ENCODE peak calls at places on chromosomes 2 and 18, in six cellular contexts. One of them, this sample, is unnamed.

GRCh38 chr2:174341995-174342571 is 7.3 kb downstream of the SP9 start:
- ATAC-seq in left lung: peak; percentile 11
- ATAC-seq in right cardiac atrium: peak; percentile 26
- ATAC-seq in heart left ventricle: peak; percentile 30
- ATAC-seq in CD8-positive, alpha-beta T cell: no peak
- ATAC-seq in aorta: peak; percentile 28
- ATAC-seq in this sample: peak; percentile 25

GRCh38 chr2:16640867-16641266 is 24.8 kb downstream of the CYRIA start:
- ATAC-seq in CD8-positive, alpha-beta T cell: no peak
- ATAC-seq in aorta: no peak
- ATAC-seq in left lung: peak; percentile 50
- ATAC-seq in heart left ventricle: peak; percentile 80
- ATAC-seq in right cardiac atrium: peak; percentile 84
- ATAC-seq in this sample: peak; percentile 46

GRCh38 chr2:228283491-228284171 is 102.1 kb upstream of the SPHKAP start:
- ATAC-seq in CD8-positive, alpha-beta T cell: no peak
- ATAC-seq in right cardiac atrium: no peak
- ATAC-seq in heart left ventricle: no peak
- ATAC-seq in aorta: no peak
- ATAC-seq in left lung: no peak
- ATAC-seq in this sample: no peak

GRCh38 chr2:9654429-9655100 is 23.8 kb upstream of the YWHAQ start:
- ATAC-seq in right cardiac atrium: peak; percentile 23
- ATAC-seq in CD8-positive, alpha-beta T cell: no peak
- ATAC-seq in heart left ventricle: peak; percentile 49
- ATAC-seq in left lung: no peak
- ATAC-seq in aorta: peak; percentile 38
- ATAC-seq in this sample: no peak

GRCh38 chr2:164044637-164045036 is 308.8 kb upstream of the FIGN start:
- ATAC-seq in left lung: no peak
- ATAC-seq in right cardiac atrium: peak; percentile 93
- ATAC-seq in CD8-positive, alpha-beta T cell: no peak
- ATAC-seq in aorta: peak; percentile 66
- ATAC-seq in heart left ventricle: peak; percentile 97
- ATAC-seq in this sample: no peak

GRCh38 chr18:77115461-77115907 is 17.1 kb downstream of the MBP start:
- ATAC-seq in left lung: no peak
- ATAC-seq in heart left ventricle: no peak
- ATAC-seq in CD8-positive, alpha-beta T cell: no peak
- ATAC-seq in right cardiac atrium: no peak
- ATAC-seq in aorta: no peak
- ATAC-seq in this sample: no peak

GRCh38 chr2:202634556-202635440 is at the start of gene FAM117B:
- ATAC-seq in CD8-positive, alpha-beta T cell: peak; percentile 87
- ATAC-seq in right cardiac atrium: peak; percentile 99
- ATAC-seq in aorta: peak; percentile 97
- ATAC-seq in heart left ventricle: peak; percentile 99
- ATAC-seq in left lung: peak; percentile 96
- ATAC-seq in this sample: peak; percentile 99

GRCh38 chr2:204452464-204453023 is 92.7 kb upstream of the PARD3B start:
- ATAC-seq in heart left ventricle: peak; percentile 86
- ATAC-seq in CD8-positive, alpha-beta T cell: no peak
- ATAC-seq in left lung: peak; percentile 91
- ATAC-seq in aorta: peak; percentile 78
- ATAC-seq in right cardiac atrium: peak; percentile 96
- ATAC-seq in this sample: peak; percentile 88

GRCh38 chr2:128178650-128179460 is 87.9 kb downstream of the UGGT1 start:
- ATAC-seq in CD8-positive, alpha-beta T cell: peak; percentile 48
- ATAC-seq in heart left ventricle: peak; percentile 98
- ATAC-seq in left lung: peak; percentile 80
- ATAC-seq in aorta: peak; percentile 75
- ATAC-seq in right cardiac atrium: peak; percentile 92
- ATAC-seq in this sample: peak; percentile 69

GRCh38 chr2:74919827-74920226 is 38.6 kb upstream of the POLE4 start:
- ATAC-seq in heart left ventricle: peak; percentile 63
- ATAC-seq in left lung: peak; percentile 80
- ATAC-seq in aorta: peak; percentile 60
- ATAC-seq in CD8-positive, alpha-beta T cell: peak; percentile 89
- ATAC-seq in right cardiac atrium: peak; percentile 64
- ATAC-seq in this sample: no peak

GRCh38 chr2:102063360-102063947 is 71.7 kb downstream of the IL1R2 start:
- ATAC-seq in CD8-positive, alpha-beta T cell: no peak
- ATAC-seq in left lung: peak; percentile 87
- ATAC-seq in heart left ventricle: peak; percentile 84
- ATAC-seq in aorta: peak; percentile 84
- ATAC-seq in right cardiac atrium: peak; percentile 88
- ATAC-seq in this sample: peak; percentile 62

GRCh38 chr2:204664708-204665121 is 119.4 kb downstream of the PARD3B start:
- ATAC-seq in heart left ventricle: no peak
- ATAC-seq in left lung: peak; percentile 89
- ATAC-seq in right cardiac atrium: no peak
- ATAC-seq in CD8-positive, alpha-beta T cell: no peak
- ATAC-seq in aorta: no peak
- ATAC-seq in this sample: peak; percentile 64

GRCh38 chr2:234399451-234400246 is 97.2 kb downstream of the ARL4C start:
- ATAC-seq in right cardiac atrium: no peak
- ATAC-seq in CD8-positive, alpha-beta T cell: no peak
- ATAC-seq in aorta: no peak
- ATAC-seq in heart left ventricle: no peak
- ATAC-seq in left lung: no peak
- ATAC-seq in this sample: no peak

GRCh38 chr18:78105611-78106010 is 856.0 kb downstream of the GALR1 start:
- ATAC-seq in left lung: no peak
- ATAC-seq in right cardiac atrium: no peak
- ATAC-seq in CD8-positive, alpha-beta T cell: no peak
- ATAC-seq in heart left ventricle: no peak
- ATAC-seq in aorta: no peak
- ATAC-seq in this sample: no peak

GRCh38 chr2:9094117-9094516 is 90.6 kb upstream of the MBOAT2 start:
- ATAC-seq in left lung: no peak
- ATAC-seq in aorta: no peak
- ATAC-seq in right cardiac atrium: no peak
- ATAC-seq in CD8-positive, alpha-beta T cell: no peak
- ATAC-seq in heart left ventricle: no peak
- ATAC-seq in this sample: no peak

GRCh38 chr18:9808190-9808529 is 77.6 kb upstream of the TXNDC2 start:
- ATAC-seq in heart left ventricle: no peak
- ATAC-seq in left lung: no peak
- ATAC-seq in CD8-positive, alpha-beta T cell: no peak
- ATAC-seq in right cardiac atrium: no peak
- ATAC-seq in aorta: no peak
- ATAC-seq in this sample: peak; percentile 17

GRCh38 chr2:85032621-85033020 is 61.7 kb downstream of the KCMF1 start:
- ATAC-seq in right cardiac atrium: no peak
- ATAC-seq in aorta: no peak
- ATAC-seq in CD8-positive, alpha-beta T cell: no peak
- ATAC-seq in left lung: no peak
- ATAC-seq in heart left ventricle: no peak
- ATAC-seq in this sample: no peak

GRCh38 chr2:191678437-191679110 is 638 bp downstream of the NABP1 start:
- ATAC-seq in CD8-positive, alpha-beta T cell: no peak
- ATAC-seq in heart left ventricle: peak; percentile 0
- ATAC-seq in right cardiac atrium: peak; percentile 44
- ATAC-seq in left lung: peak; percentile 45
- ATAC-seq in aorta: peak; percentile 37
- ATAC-seq in this sample: peak; percentile 10

GRCh38 chr2:20186078-20186854 is 38.7 kb downstream of the SDC1 start:
- ATAC-seq in aorta: no peak
- ATAC-seq in right cardiac atrium: no peak
- ATAC-seq in left lung: peak; percentile 19
- ATAC-seq in CD8-positive, alpha-beta T cell: no peak
- ATAC-seq in heart left ventricle: no peak
- ATAC-seq in this sample: peak; percentile 37

GRCh38 chr2:29518988-29519925 is 402.1 kb downstream of the ALK start:
- ATAC-seq in CD8-positive, alpha-beta T cell: no peak
- ATAC-seq in heart left ventricle: no peak
- ATAC-seq in aorta: no peak
- ATAC-seq in left lung: peak; percentile 77
- ATAC-seq in right cardiac atrium: no peak
- ATAC-seq in this sample: no peak

GRCh38 chr2:46923011-46923669 is 7.5 kb upstream of the MCFD2 start:
- ATAC-seq in aorta: no peak
- ATAC-seq in CD8-positive, alpha-beta T cell: no peak
- ATAC-seq in left lung: no peak
- ATAC-seq in heart left ventricle: no peak
- ATAC-seq in right cardiac atrium: no peak
- ATAC-seq in this sample: no peak

GRCh38 chr2:136247204-136247990 is 129.4 kb upstream of the CXCR4 start:
- ATAC-seq in CD8-positive, alpha-beta T cell: no peak
- ATAC-seq in left lung: peak; percentile 34
- ATAC-seq in heart left ventricle: peak; percentile 23
- ATAC-seq in aorta: peak; percentile 66
- ATAC-seq in right cardiac atrium: peak; percentile 45
- ATAC-seq in this sample: peak; percentile 66

GRCh38 chr18:13543811-13544732 is 182.3 kb downstream of the FAM210A start:
- ATAC-seq in left lung: no peak
- ATAC-seq in CD8-positive, alpha-beta T cell: no peak
- ATAC-seq in aorta: no peak
- ATAC-seq in right cardiac atrium: peak; percentile 57
- ATAC-seq in heart left ventricle: peak; percentile 16
- ATAC-seq in this sample: peak; percentile 58

DNA sequence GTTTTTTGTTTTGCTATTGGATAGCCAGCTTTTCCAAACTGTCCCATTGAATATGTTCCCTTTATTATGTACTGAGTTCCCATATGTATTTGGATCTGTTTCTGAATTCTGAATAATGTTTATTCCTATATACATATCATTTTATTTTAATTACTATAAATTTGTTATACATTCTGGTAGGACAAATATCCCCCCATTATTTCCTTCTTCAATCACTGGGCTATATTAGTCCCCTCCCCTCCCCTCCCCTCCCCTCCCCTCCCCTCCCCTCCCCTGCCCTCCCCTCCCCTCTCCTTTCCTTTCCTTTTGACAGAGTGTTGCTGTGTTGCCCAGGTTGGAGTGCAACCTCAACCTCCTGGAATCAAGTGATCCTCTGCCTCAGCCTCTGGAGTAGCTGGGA is 26.3 kb downstream of the RAB3GAP1 start:
- ATAC-seq in aorta: no peak
- ATAC-seq in left lung: no peak
- ATAC-seq in heart left ventricle: no peak
- ATAC-seq in CD8-positive, alpha-beta T cell: no peak
- ATAC-seq in right cardiac atrium: no peak
- ATAC-seq in this sample: no peak
- H3K9me3 ChIP-seq in aorta: no peaks in the 10 kb centered on the region
- H3K9me3 ChIP-seq in left lung: peaks cover 2% of the 10 kb centered on the region
- H3K9me3 ChIP-seq in heart left ventricle: no peaks in the 10 kb centered on the region
- H3K9me3 ChIP-seq in CD8-positive, alpha-beta T cell: no peaks in the 10 kb centered on the region
- H3K9me3 ChIP-seq in right cardiac atrium: no peaks in the 10 kb centered on the region
- H3K9me3 ChIP-seq in this sample: no peaks in the 10 kb centered on the region

GRCh38 chr2:97963079-97963406 is 32.7 kb downstream of the TMEM131 start:
- ATAC-seq in aorta: no peak
- ATAC-seq in left lung: no peak
- ATAC-seq in CD8-positive, alpha-beta T cell: no peak
- ATAC-seq in right cardiac atrium: no peak
- ATAC-seq in heart left ventricle: no peak
- ATAC-seq in this sample: no peak

GRCh38 chr2:97958184-97958583 is 37.6 kb downstream of the TMEM131 start:
- ATAC-seq in CD8-positive, alpha-beta T cell: no peak
- ATAC-seq in heart left ventricle: no peak
- ATAC-seq in right cardiac atrium: no peak
- ATAC-seq in aorta: no peak
- ATAC-seq in left lung: no peak
- ATAC-seq in this sample: no peak

GRCh38 chr2:97965146-97965545 is 30.6 kb downstream of the TMEM131 start:
- ATAC-seq in heart left ventricle: no peak
- ATAC-seq in aorta: no peak
- ATAC-seq in CD8-positive, alpha-beta T cell: no peak
- ATAC-seq in right cardiac atrium: no peak
- ATAC-seq in left lung: no peak
- ATAC-seq in this sample: no peak

GRCh38 chr2:97963880-97964279 is 31.9 kb downstream of the TMEM131 start:
- ATAC-seq in left lung: peak; percentile 42
- ATAC-seq in aorta: no peak
- ATAC-seq in heart left ventricle: no peak
- ATAC-seq in right cardiac atrium: no peak
- ATAC-seq in CD8-positive, alpha-beta T cell: no peak
- ATAC-seq in this sample: no peak

DNA sequence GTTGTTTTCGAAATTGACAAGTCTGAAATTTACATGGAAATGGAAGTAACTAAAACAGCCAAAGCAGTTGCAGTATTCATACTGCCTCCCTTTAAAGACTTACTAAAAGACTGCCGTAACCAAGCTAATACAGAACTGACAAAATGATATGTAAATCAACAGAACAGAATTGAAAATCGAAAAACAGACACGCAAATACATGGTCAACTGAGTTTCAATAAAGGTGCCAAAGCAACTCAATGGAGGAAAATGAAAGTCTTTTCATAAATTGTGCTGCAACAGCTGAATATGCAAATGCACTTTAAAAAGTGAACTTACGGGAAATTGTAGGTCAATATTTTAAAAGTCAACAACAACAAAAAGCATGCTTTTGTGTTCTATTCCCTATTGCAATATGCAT is 34.2 kb downstream of the TMEM131 start:
- ATAC-seq in aorta: no peak
- ATAC-seq in heart left ventricle: no peak
- ATAC-seq in right cardiac atrium: no peak
- ATAC-seq in left lung: no peak
- ATAC-seq in CD8-positive, alpha-beta T cell: no peak
- ATAC-seq in this sample: no peak
- H3K4me1 ChIP-seq in aorta: peaks cover 1% of the 10 kb centered on the region
- H3K4me1 ChIP-seq in heart left ventricle: peaks cover 43% of the 10 kb centered on the region
- H3K4me1 ChIP-seq in right cardiac atrium: peaks cover 11% of the 10 kb centered on the region
- H3K4me1 ChIP-seq in left lung: peaks cover 9% of the 10 kb centered on the region
- H3K4me1 ChIP-seq in CD8-positive, alpha-beta T cell: peaks cover 16% of the 10 kb centered on the region
- H3K4me1 ChIP-seq in this sample: no peaks in the 10 kb centered on the region

GRCh38 chr2:4381049-4381448 is 677.7 kb downstream of the DCDC2C start:
- ATAC-seq in left lung: no peak
- ATAC-seq in right cardiac atrium: no peak
- ATAC-seq in heart left ventricle: no peak
- ATAC-seq in aorta: no peak
- ATAC-seq in CD8-positive, alpha-beta T cell: no peak
- ATAC-seq in this sample: no peak
- H3K9me3 ChIP-seq in left lung: peaks cover 2% of the 10 kb centered on the region
- H3K9me3 ChIP-seq in right cardiac atrium: no peaks in the 10 kb centered on the region
- H3K9me3 ChIP-seq in heart left ventricle: peaks cover 6% of the 10 kb centered on the region
- H3K9me3 ChIP-seq in aorta: peaks cover 2% of the 10 kb centered on the region
- H3K9me3 ChIP-seq in CD8-positive, alpha-beta T cell: no peaks in the 10 kb centered on the region
- H3K9me3 ChIP-seq in this sample: no peaks in the 10 kb centered on the region

DNA sequence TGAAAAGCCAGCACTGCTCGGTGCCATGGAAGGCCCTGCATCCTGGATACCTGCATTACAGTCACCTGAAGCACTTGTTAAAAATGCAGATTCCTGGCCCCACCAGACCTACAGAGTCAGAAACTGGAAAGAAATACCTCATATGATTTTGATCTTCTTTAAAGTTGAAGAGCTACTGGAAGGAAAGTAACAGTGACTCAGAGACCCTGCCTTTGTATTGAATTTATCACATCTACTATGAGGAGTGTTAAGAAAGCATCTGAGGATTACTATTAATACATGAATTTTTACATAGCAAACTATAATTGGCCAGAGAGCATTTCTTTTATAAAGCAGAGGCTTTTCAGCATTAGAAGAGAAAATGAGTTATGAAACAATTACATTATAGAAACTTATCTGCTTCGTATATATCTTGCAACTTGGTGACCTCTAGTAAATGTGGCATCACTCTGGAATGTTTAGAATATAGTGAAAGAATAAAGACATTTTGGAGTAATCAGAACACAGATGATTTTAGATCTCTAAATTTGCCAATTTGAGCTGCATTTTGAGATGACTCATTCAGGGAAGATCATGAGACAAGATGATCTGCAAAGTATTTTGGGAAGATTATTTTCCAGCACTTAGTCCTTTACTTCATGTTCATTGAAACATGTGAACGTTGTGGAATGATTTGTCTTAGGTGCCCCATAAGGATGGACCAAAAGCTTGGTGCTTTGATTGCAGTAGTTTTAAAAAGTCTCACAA is 12.2 kb downstream of the PTPRM start:
- ATAC-seq in left lung: no peak
- ATAC-seq in heart left ventricle: no peak
- ATAC-seq in CD8-positive, alpha-beta T cell: no peak
- ATAC-seq in aorta: no peak
- ATAC-seq in right cardiac atrium: no peak
- ATAC-seq in this sample: no peak
- H3K4me1 ChIP-seq in left lung: peaks cover 6% of the 10 kb centered on the region
- H3K4me1 ChIP-seq in heart left ventricle: peaks cover 82% of the 10 kb centered on the region
- H3K4me1 ChIP-seq in CD8-positive, alpha-beta T cell: no peaks in the 10 kb centered on the region
- H3K4me1 ChIP-seq in aorta: no peaks in the 10 kb centered on the region
- H3K4me1 ChIP-seq in right cardiac atrium: peaks cover 3% of the 10 kb centered on the region
- H3K4me1 ChIP-seq in this sample: no peaks in the 10 kb centered on the region